ENCODE peak calls at places on chromosomes 3 and 15, in four cellular contexts. One of them, this sample, is unnamed.

GRCh38 chr3:86988235-86988634 is 2.7 kb downstream of the VGLL3 start:
- DNase-seq in neural crest cell: no peak
- DNase-seq in epithelial cell of esophagus: peak
- DNase-seq in GM03348: peak
- DNase-seq in this sample: no peak

GRCh38 chr15:40239671-40240618 is 1.1 kb downstream of the PAK6 start:
- DNase-seq in neural crest cell: no peak
- DNase-seq in epithelial cell of esophagus: peak
- DNase-seq in GM03348: no peak
- DNase-seq in this sample: peak

GRCh38 chr3:181300033-181300432 is 310.5 kb upstream of the DNAJC19 start:
- DNase-seq in neural crest cell: no peak
- DNase-seq in epithelial cell of esophagus: no peak
- DNase-seq in GM03348: no peak
- DNase-seq in this sample: no peak

GRCh38 chr3:78926523-78926922 is 841.3 kb downstream of the ROBO1 start:
- DNase-seq in neural crest cell: no peak
- DNase-seq in epithelial cell of esophagus: peak
- DNase-seq in GM03348: no peak
- DNase-seq in this sample: no peak

GRCh38 chr15:78034495-78035191 is 42.9 kb downstream of the TBC1D2B start:
- DNase-seq in neural crest cell: no peak
- DNase-seq in epithelial cell of esophagus: peak
- DNase-seq in GM03348: no peak
- DNase-seq in this sample: no peak

GRCh38 chr3:104906001-104906639 is 460.6 kb upstream of the ALCAM start:
- DNase-seq in neural crest cell: no peak
- DNase-seq in epithelial cell of esophagus: no peak
- DNase-seq in GM03348: no peak
- DNase-seq in this sample: no peak

GRCh38 chr3:16322189-16322588 is 57.2 kb downstream of the OXNAD1 start:
- DNase-seq in neural crest cell: no peak
- DNase-seq in epithelial cell of esophagus: peak
- DNase-seq in GM03348: no peak
- DNase-seq in this sample: peak

GRCh38 chr3:72246685-72247084 is 461.7 kb upstream of the PROK2 start:
- DNase-seq in neural crest cell: no peak
- DNase-seq in epithelial cell of esophagus: no peak
- DNase-seq in GM03348: no peak
- DNase-seq in this sample: no peak

GRCh38 chr3:171293142-171293782 is 166.9 kb downstream of the TNIK start:
- DNase-seq in neural crest cell: no peak
- DNase-seq in epithelial cell of esophagus: no peak
- DNase-seq in GM03348: no peak
- DNase-seq in this sample: no peak

GRCh38 chr3:128323206-128324081 is 143.2 kb downstream of the DNAJB8 start:
- DNase-seq in neural crest cell: no peak
- DNase-seq in epithelial cell of esophagus: no peak
- DNase-seq in GM03348: no peak
- DNase-seq in this sample: no peak

GRCh38 chr3:154334973-154335420 is 10.7 kb upstream of the DHX36 start:
- DNase-seq in neural crest cell: no peak
- DNase-seq in epithelial cell of esophagus: peak
- DNase-seq in GM03348: peak
- DNase-seq in this sample: peak

GRCh38 chr15:48406911-48407310 is 75.7 kb downstream of the DUT start:
- DNase-seq in neural crest cell: no peak
- DNase-seq in epithelial cell of esophagus: no peak
- DNase-seq in GM03348: no peak
- DNase-seq in this sample: no peak

GRCh38 chr3:67297715-67298475 is 299.8 kb downstream of the KBTBD8 start:
- DNase-seq in neural crest cell: no peak
- DNase-seq in epithelial cell of esophagus: no peak
- DNase-seq in GM03348: no peak
- DNase-seq in this sample: peak

GRCh38 chr3:191768421-191768820 is 307.5 kb downstream of the PYDC2 start:
- DNase-seq in neural crest cell: no peak
- DNase-seq in epithelial cell of esophagus: no peak
- DNase-seq in GM03348: no peak
- DNase-seq in this sample: no peak

GRCh38 chr3:37608061-37608702 is 253.5 kb upstream of the CTDSPL start:
- DNase-seq in neural crest cell: no peak
- DNase-seq in epithelial cell of esophagus: peak
- DNase-seq in GM03348: no peak
- DNase-seq in this sample: peak

GRCh38 chr3:51711352-51712019 is 4.6 kb downstream of the GRM2 start:
- DNase-seq in neural crest cell: no peak
- DNase-seq in epithelial cell of esophagus: no peak
- DNase-seq in GM03348: no peak
- DNase-seq in this sample: no peak

GRCh38 chr15:39338251-39338650 is 242.6 kb upstream of the THBS1 start:
- DNase-seq in neural crest cell: no peak
- DNase-seq in epithelial cell of esophagus: no peak
- DNase-seq in GM03348: no peak
- DNase-seq in this sample: peak

GRCh38 chr3:162398554-162398953 is 901.9 kb downstream of the OTOL1 start:
- DNase-seq in neural crest cell: no peak
- DNase-seq in epithelial cell of esophagus: no peak
- DNase-seq in GM03348: no peak
- DNase-seq in this sample: no peak

GRCh38 chr3:153247331-153248311 is 85.6 kb downstream of the RAP2B start:
- DNase-seq in neural crest cell: no peak
- DNase-seq in epithelial cell of esophagus: no peak
- DNase-seq in GM03348: no peak
- DNase-seq in this sample: no peak

GRCh38 chr3:36774072-36774471 is 9.7 kb upstream of the DCLK3 start:
- DNase-seq in neural crest cell: no peak
- DNase-seq in epithelial cell of esophagus: no peak
- DNase-seq in GM03348: no peak
- DNase-seq in this sample: no peak

GRCh38 chr15:70348581-70349344 is 251.0 kb upstream of the TLE3 start:
- DNase-seq in neural crest cell: no peak
- DNase-seq in epithelial cell of esophagus: peak
- DNase-seq in GM03348: no peak
- DNase-seq in this sample: peak

GRCh38 chr3:37295925-37296324 is 121.5 kb upstream of the LRRFIP2 start:
- DNase-seq in neural crest cell: no peak
- DNase-seq in epithelial cell of esophagus: no peak
- DNase-seq in GM03348: no peak
- DNase-seq in this sample: peak

GRCh38 chr3:138442433-138442832 is 8.0 kb downstream of the ESYT3 start:
- DNase-seq in neural crest cell: no peak
- DNase-seq in epithelial cell of esophagus: peak
- DNase-seq in GM03348: peak
- DNase-seq in this sample: peak

GRCh38 chr3:108806316-108806715 is 16.3 kb upstream of the TRAT1 start:
- DNase-seq in neural crest cell: no peak
- DNase-seq in epithelial cell of esophagus: no peak
- DNase-seq in GM03348: no peak
- DNase-seq in this sample: no peak

GRCh38 chr15:94026458-94026967 is 204.8 kb upstream of the MCTP2 start:
- DNase-seq in neural crest cell: no peak
- DNase-seq in epithelial cell of esophagus: peak
- DNase-seq in GM03348: peak
- DNase-seq in this sample: no peak

GRCh38 chr3:27943106-27943505 is 221.0 kb upstream of the EOMES start:
- DNase-seq in neural crest cell: no peak
- DNase-seq in epithelial cell of esophagus: peak
- DNase-seq in GM03348: peak
- DNase-seq in this sample: peak

GRCh38 chr15:91853968-91854943 is 748 bp downstream of the SLCO3A1 start:
- DNase-seq in neural crest cell: peak
- DNase-seq in epithelial cell of esophagus: peak
- DNase-seq in GM03348: peak
- DNase-seq in this sample: no peak

GRCh38 chr3:130892759-130893239 is 1.1 kb upstream of the ATP2C1 start:
- DNase-seq in neural crest cell: peak
- DNase-seq in epithelial cell of esophagus: peak
- DNase-seq in GM03348: peak
- DNase-seq in this sample: peak

GRCh38 chr3:125212096-125212508 is 446 bp downstream of the SLC12A8 start:
- DNase-seq in neural crest cell: peak
- DNase-seq in epithelial cell of esophagus: no peak
- DNase-seq in GM03348: no peak
- DNase-seq in this sample: no peak

GRCh38 chr3:151395806-151396205 is 11.3 kb upstream of the P2RY12 start:
- DNase-seq in neural crest cell: no peak
- DNase-seq in epithelial cell of esophagus: peak
- DNase-seq in GM03348: no peak
- DNase-seq in this sample: peak

GRCh38 chr3:193731656-193732055 is 138.6 kb downstream of the OPA1 start:
- DNase-seq in neural crest cell: no peak
- DNase-seq in epithelial cell of esophagus: no peak
- DNase-seq in GM03348: no peak
- DNase-seq in this sample: no peak

GRCh38 chr3:9448071-9448470 is 50.7 kb downstream of the SETD5 start:
- DNase-seq in neural crest cell: no peak
- DNase-seq in epithelial cell of esophagus: no peak
- DNase-seq in GM03348: no peak
- DNase-seq in this sample: no peak

GRCh38 chr15:95663156-95663831 is 667.2 kb upstream of the NR2F2 start:
- DNase-seq in neural crest cell: no peak
- DNase-seq in epithelial cell of esophagus: peak
- DNase-seq in GM03348: peak
- DNase-seq in this sample: no peak

GRCh38 chr3:27681249-27681748 is 40.8 kb downstream of the EOMES start:
- DNase-seq in neural crest cell: peak
- DNase-seq in epithelial cell of esophagus: peak
- DNase-seq in GM03348: peak
- DNase-seq in this sample: peak

GRCh38 chr3:24505678-24506560 is 11.3 kb upstream of the THRB start:
- DNase-seq in neural crest cell: no peak
- DNase-seq in epithelial cell of esophagus: no peak
- DNase-seq in GM03348: no peak
- DNase-seq in this sample: no peak

GRCh38 chr15:74314897-74315438 is 52.5 kb downstream of the CYP11A1 start:
- DNase-seq in neural crest cell: no peak
- DNase-seq in epithelial cell of esophagus: no peak
- DNase-seq in GM03348: no peak
- DNase-seq in this sample: no peak

GRCh38 chr3:70824785-70825184 is 512.3 kb upstream of the MDFIC2 start:
- DNase-seq in neural crest cell: no peak
- DNase-seq in epithelial cell of esophagus: peak
- DNase-seq in GM03348: peak
- DNase-seq in this sample: peak

GRCh38 chr3:43786102-43786952 is 95.6 kb downstream of the ABHD5 start:
- DNase-seq in neural crest cell: no peak
- DNase-seq in epithelial cell of esophagus: no peak
- DNase-seq in GM03348: no peak
- DNase-seq in this sample: no peak

This sample was measured in renal cortical epithelial cell.